ENCODE peak calls at places on chromosomes 2 and 18, in seven cellular contexts. One of them, this sample, is unnamed.

GRCh38 chr18:70454705-70455322 is 166.0 kb downstream of the SOCS6 start:
- DNase-seq in foreskin fibroblast: peak
- DNase-seq in hepatocyte: peak
- DNase-seq in brain microvascular endothelial cell: peak
- DNase-seq in cardiac muscle cell: peak
- DNase-seq in upper lobe of left lung: no peak
- DNase-seq in MCF 10A: peak
- DNase-seq in this sample: peak

GRCh38 chr18:42306208-42306980 is 351.4 kb downstream of the PIK3C3 start:
- DNase-seq in foreskin fibroblast: no peak
- DNase-seq in hepatocyte: no peak
- DNase-seq in brain microvascular endothelial cell: no peak
- DNase-seq in cardiac muscle cell: no peak
- DNase-seq in upper lobe of left lung: no peak
- DNase-seq in MCF 10A: no peak
- DNase-seq in this sample: no peak

GRCh38 chr2:174918886-174919526 is 86.2 kb downstream of the CHN1 start:
- DNase-seq in foreskin fibroblast: no peak
- DNase-seq in hepatocyte: no peak
- DNase-seq in brain microvascular endothelial cell: no peak
- DNase-seq in cardiac muscle cell: peak
- DNase-seq in upper lobe of left lung: no peak
- DNase-seq in MCF 10A: no peak
- DNase-seq in this sample: no peak

GRCh38 chr2:55133467-55134315 is 83.4 kb upstream of the RTN4 start:
- DNase-seq in foreskin fibroblast: peak
- DNase-seq in hepatocyte: peak
- DNase-seq in brain microvascular endothelial cell: peak
- DNase-seq in cardiac muscle cell: no peak
- DNase-seq in upper lobe of left lung: no peak
- DNase-seq in MCF 10A: peak
- DNase-seq in this sample: no peak

GRCh38 chr2:191857406-191857805 is 10.5 kb upstream of the CAVIN2 start:
- DNase-seq in foreskin fibroblast: peak
- DNase-seq in hepatocyte: no peak
- DNase-seq in brain microvascular endothelial cell: no peak
- DNase-seq in cardiac muscle cell: no peak
- DNase-seq in upper lobe of left lung: no peak
- DNase-seq in MCF 10A: peak
- DNase-seq in this sample: no peak

GRCh38 chr2:18435425-18436037 is 124.9 kb downstream of the RDH14 start:
- DNase-seq in foreskin fibroblast: peak
- DNase-seq in hepatocyte: peak
- DNase-seq in brain microvascular endothelial cell: peak
- DNase-seq in cardiac muscle cell: peak
- DNase-seq in upper lobe of left lung: no peak
- DNase-seq in MCF 10A: peak
- DNase-seq in this sample: peak

GRCh38 chr2:219308142-219309093 is 783 bp downstream of the PTPRN start:
- DNase-seq in foreskin fibroblast: peak
- DNase-seq in hepatocyte: peak
- DNase-seq in brain microvascular endothelial cell: peak
- DNase-seq in cardiac muscle cell: peak
- DNase-seq in upper lobe of left lung: peak
- DNase-seq in MCF 10A: peak
- DNase-seq in this sample: peak

GRCh38 chr2:96092896-96093295 is 23.5 kb downstream of the ADRA2B start:
- DNase-seq in foreskin fibroblast: no peak
- DNase-seq in hepatocyte: no peak
- DNase-seq in brain microvascular endothelial cell: no peak
- DNase-seq in cardiac muscle cell: no peak
- DNase-seq in upper lobe of left lung: no peak
- DNase-seq in MCF 10A: no peak
- DNase-seq in this sample: no peak

GRCh38 chr2:39368846-39369245 is 68.2 kb downstream of the MAP4K3 start:
- DNase-seq in foreskin fibroblast: no peak
- DNase-seq in hepatocyte: no peak
- DNase-seq in brain microvascular endothelial cell: no peak
- DNase-seq in cardiac muscle cell: no peak
- DNase-seq in upper lobe of left lung: no peak
- DNase-seq in MCF 10A: no peak
- DNase-seq in this sample: no peak

GRCh38 chr2:173221937-173222594 is 132.6 kb upstream of the CDCA7 start:
- DNase-seq in foreskin fibroblast: no peak
- DNase-seq in hepatocyte: no peak
- DNase-seq in brain microvascular endothelial cell: no peak
- DNase-seq in cardiac muscle cell: no peak
- DNase-seq in upper lobe of left lung: no peak
- DNase-seq in MCF 10A: no peak
- DNase-seq in this sample: no peak

GRCh38 chr2:147844691-147845607 is at the start of gene ACVR2A:
- DNase-seq in foreskin fibroblast: peak
- DNase-seq in hepatocyte: peak
- DNase-seq in brain microvascular endothelial cell: peak
- DNase-seq in cardiac muscle cell: peak
- DNase-seq in upper lobe of left lung: peak
- DNase-seq in MCF 10A: peak
- DNase-seq in this sample: peak

GRCh38 chr2:218368150-218368528 is 11.5 kb downstream of the CATIP start:
- DNase-seq in foreskin fibroblast: no peak
- DNase-seq in hepatocyte: no peak
- DNase-seq in brain microvascular endothelial cell: no peak
- DNase-seq in cardiac muscle cell: no peak
- DNase-seq in upper lobe of left lung: no peak
- DNase-seq in MCF 10A: no peak
- DNase-seq in this sample: no peak

GRCh38 chr2:218091743-218092142 is 22.7 kb downstream of the RUFY4 start:
- DNase-seq in foreskin fibroblast: no peak
- DNase-seq in hepatocyte: no peak
- DNase-seq in brain microvascular endothelial cell: no peak
- DNase-seq in cardiac muscle cell: no peak
- DNase-seq in upper lobe of left lung: no peak
- DNase-seq in MCF 10A: no peak
- DNase-seq in this sample: no peak

GRCh38 chr2:169362346-169363026 is at the start of gene LRP2:
- DNase-seq in foreskin fibroblast: no peak
- DNase-seq in hepatocyte: peak
- DNase-seq in brain microvascular endothelial cell: no peak
- DNase-seq in cardiac muscle cell: peak
- DNase-seq in upper lobe of left lung: peak
- DNase-seq in MCF 10A: no peak
- DNase-seq in this sample: peak

GRCh38 chr18:12599966-12600365 is 57.9 kb downstream of the SPIRE1 start:
- DNase-seq in foreskin fibroblast: no peak
- DNase-seq in hepatocyte: no peak
- DNase-seq in brain microvascular endothelial cell: no peak
- DNase-seq in cardiac muscle cell: no peak
- DNase-seq in upper lobe of left lung: no peak
- DNase-seq in MCF 10A: no peak
- DNase-seq in this sample: no peak

GRCh38 chr18:12599543-12599942 is 58.4 kb downstream of the SPIRE1 start:
- DNase-seq in foreskin fibroblast: no peak
- DNase-seq in hepatocyte: no peak
- DNase-seq in brain microvascular endothelial cell: no peak
- DNase-seq in cardiac muscle cell: no peak
- DNase-seq in upper lobe of left lung: no peak
- DNase-seq in MCF 10A: peak
- DNase-seq in this sample: no peak

GRCh38 chr18:12606592-12607315 is 51.2 kb downstream of the SPIRE1 start:
- DNase-seq in foreskin fibroblast: no peak
- DNase-seq in hepatocyte: peak
- DNase-seq in brain microvascular endothelial cell: no peak
- DNase-seq in cardiac muscle cell: no peak
- DNase-seq in upper lobe of left lung: no peak
- DNase-seq in MCF 10A: peak
- DNase-seq in this sample: no peak

GRCh38 chr18:12608292-12608691 is 49.6 kb downstream of the SPIRE1 start:
- DNase-seq in foreskin fibroblast: no peak
- DNase-seq in hepatocyte: no peak
- DNase-seq in brain microvascular endothelial cell: no peak
- DNase-seq in cardiac muscle cell: no peak
- DNase-seq in upper lobe of left lung: no peak
- DNase-seq in MCF 10A: peak
- DNase-seq in this sample: no peak

DNA sequence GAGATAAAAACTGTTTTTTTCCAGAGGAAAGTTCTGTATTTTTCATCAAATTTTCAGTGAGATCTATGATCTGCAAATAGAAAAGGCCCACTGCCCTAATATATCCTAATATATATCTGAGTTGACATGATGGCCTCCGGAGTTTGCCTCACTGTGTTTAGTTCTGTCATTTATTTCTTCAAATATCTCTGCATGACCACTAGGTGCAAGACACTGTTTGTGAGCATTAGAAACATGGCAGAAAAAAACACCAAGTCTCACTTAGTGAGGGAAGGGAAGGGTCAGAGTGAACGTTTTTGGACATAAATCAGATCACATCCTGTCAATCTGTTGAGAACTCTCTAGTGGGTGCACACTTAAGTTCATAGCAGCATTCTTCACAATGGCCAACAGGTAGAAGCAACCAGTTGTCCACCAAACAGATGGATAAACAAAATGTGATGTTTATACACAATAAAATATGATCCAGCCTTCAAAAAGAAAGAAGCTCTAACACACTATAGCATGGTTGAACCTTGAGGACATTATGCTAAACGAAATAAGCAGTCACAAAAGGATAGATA is 53.4 kb downstream of the SPIRE1 start:
- DNase-seq in foreskin fibroblast: no peak
- DNase-seq in hepatocyte: no peak
- DNase-seq in brain microvascular endothelial cell: no peak
- DNase-seq in cardiac muscle cell: no peak
- DNase-seq in upper lobe of left lung: no peak
- DNase-seq in MCF 10A: no peak
- DNase-seq in this sample: no peak
- TF ChIP-seq CTCF in foreskin fibroblast: no peak
- TF ChIP-seq CTCF in hepatocyte: no peak
- TF ChIP-seq CTCF in brain microvascular endothelial cell: peak
- TF ChIP-seq CTCF in cardiac muscle cell: peak
- TF ChIP-seq CTCF in upper lobe of left lung: no peak
- TF ChIP-seq CTCF in MCF 10A: peak
- TF ChIP-seq CTCF in this sample: peak

DNA sequence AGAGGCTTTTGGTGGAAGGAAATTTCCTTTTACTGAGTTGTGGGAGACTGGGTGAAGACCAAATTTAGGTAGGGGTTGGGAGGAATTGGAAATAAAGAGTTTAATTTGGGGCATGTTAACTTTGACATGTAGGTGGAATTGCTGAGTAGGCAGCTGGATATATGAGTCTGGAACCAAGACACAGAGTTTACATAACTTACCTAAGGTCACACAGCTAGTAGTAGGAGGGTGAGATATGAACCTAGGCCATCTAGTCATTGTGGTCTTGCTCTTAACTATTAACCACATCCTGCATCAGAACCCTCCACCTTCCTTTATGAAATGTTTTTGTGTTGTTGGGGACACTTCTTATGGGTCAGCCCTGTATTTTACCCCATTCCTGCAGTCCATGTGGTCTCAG is 113.1 kb downstream of the ICOS start:
- DNase-seq in foreskin fibroblast: no peak
- DNase-seq in hepatocyte: no peak
- DNase-seq in brain microvascular endothelial cell: no peak
- DNase-seq in cardiac muscle cell: no peak
- DNase-seq in upper lobe of left lung: no peak
- DNase-seq in MCF 10A: no peak
- DNase-seq in this sample: no peak
- TF ChIP-seq CTCF in foreskin fibroblast: no peak
- TF ChIP-seq CTCF in hepatocyte: no peak
- TF ChIP-seq CTCF in brain microvascular endothelial cell: no peak
- TF ChIP-seq CTCF in cardiac muscle cell: no peak
- TF ChIP-seq CTCF in upper lobe of left lung: no peak
- TF ChIP-seq CTCF in MCF 10A: no peak
- TF ChIP-seq CTCF in this sample: no peak

DNA sequence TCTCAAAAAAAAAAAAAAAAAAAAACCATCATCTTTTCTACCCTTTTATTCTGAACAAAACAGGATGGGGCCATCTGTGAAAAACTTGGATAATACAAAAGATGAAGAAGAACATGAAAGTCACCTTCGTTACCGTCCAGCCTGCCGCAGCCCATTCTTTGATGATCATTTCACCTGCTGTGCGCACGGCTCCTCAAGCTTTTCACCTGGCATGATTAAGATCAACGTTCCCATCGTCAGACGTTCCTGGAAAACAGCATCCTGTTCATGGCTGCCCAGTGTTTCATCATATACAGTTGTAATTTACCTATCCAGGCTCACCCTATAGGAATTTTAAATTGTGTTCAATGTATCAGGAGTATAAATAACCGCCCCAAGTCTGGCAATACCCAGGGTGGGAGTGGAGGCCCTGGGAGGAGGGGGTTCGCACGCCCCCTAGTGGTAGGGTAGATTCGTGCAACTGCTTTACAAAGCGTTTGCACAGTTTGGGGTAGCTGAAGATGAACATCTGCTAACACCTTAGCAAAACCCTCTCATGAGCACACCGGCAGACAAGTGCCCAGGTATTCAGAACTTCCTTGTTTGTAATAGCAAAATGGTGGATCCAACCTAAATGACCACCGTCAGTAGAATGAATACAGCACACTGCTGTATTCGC is 49.0 kb upstream of the GLI2 start:
- DNase-seq in foreskin fibroblast: no peak
- DNase-seq in hepatocyte: no peak
- DNase-seq in brain microvascular endothelial cell: no peak
- DNase-seq in cardiac muscle cell: no peak
- DNase-seq in upper lobe of left lung: no peak
- DNase-seq in MCF 10A: no peak
- DNase-seq in this sample: no peak
- TF ChIP-seq CTCF in foreskin fibroblast: peak
- TF ChIP-seq CTCF in hepatocyte: peak
- TF ChIP-seq CTCF in brain microvascular endothelial cell: peak
- TF ChIP-seq CTCF in cardiac muscle cell: peak
- TF ChIP-seq CTCF in upper lobe of left lung: no peak
- TF ChIP-seq CTCF in MCF 10A: peak
- TF ChIP-seq CTCF in this sample: peak

DNA sequence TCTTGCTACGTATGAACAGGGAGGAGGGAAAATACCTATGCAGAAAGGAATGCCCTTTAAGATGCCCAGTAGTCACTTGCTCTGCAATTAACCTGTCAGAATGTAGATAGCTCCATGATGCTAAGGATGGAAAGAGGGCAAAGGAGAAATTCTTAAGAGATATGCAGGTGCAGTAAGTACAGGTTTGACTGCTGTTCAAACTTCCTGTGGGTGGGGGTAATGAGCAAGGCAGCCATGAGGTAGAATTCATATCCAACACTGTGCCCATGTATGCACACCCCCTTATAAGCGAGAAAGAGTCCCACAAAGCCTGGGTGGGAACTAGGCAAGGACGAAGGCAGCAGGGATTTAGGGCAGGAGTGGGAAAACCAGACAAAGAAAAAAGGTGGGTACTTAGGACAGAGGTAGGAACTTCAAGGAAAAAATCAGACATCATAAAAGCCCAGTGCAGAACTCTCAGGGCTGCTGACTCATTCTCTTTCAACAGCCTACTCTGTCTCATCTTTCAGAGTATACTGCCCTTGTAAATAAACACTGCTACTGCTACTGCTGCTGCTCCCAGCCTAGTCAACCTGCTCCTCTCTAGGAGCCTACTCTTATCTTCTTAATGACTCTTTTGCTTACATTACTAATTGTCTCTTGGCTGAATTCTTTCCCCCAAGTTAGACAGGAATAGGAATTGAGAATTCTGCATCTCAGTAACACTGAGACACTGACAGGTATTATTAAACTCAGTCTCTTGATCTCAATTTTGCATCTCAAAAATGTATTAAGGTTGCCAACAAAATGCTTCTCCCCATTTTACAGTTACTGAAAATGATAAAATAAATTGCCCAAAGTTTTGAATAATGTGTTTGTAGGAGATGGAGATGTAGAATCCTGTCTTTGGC is 189.0 kb downstream of the PTH2R start:
- DNase-seq in foreskin fibroblast: no peak
- DNase-seq in hepatocyte: peak
- DNase-seq in brain microvascular endothelial cell: no peak
- DNase-seq in cardiac muscle cell: no peak
- DNase-seq in upper lobe of left lung: no peak
- DNase-seq in MCF 10A: peak
- DNase-seq in this sample: no peak
- TF ChIP-seq CTCF in foreskin fibroblast: no peak
- TF ChIP-seq CTCF in hepatocyte: no peak
- TF ChIP-seq CTCF in brain microvascular endothelial cell: no peak
- TF ChIP-seq CTCF in cardiac muscle cell: no peak
- TF ChIP-seq CTCF in upper lobe of left lung: no peak
- TF ChIP-seq CTCF in MCF 10A: no peak
- TF ChIP-seq CTCF in this sample: no peak

This sample was measured in progenitor cell of endocrine pancreas.